ENCODE peak calls at places on chromosomes 1 and 21, in five cellular contexts. G is GM23248, W is tibial artery, Y is SJSA1, C is mesendoderm. S is an unnamed sample.

GRCh38 chr1:85585845-85586244 is 5.3 kb downstream of the CCN1 start:
- DNase-seq in G (peak; percentile 84), W (no peak), Y (no peak), C (no peak), S (peak; percentile 75)

GRCh38 chr1:25020851-25021585 is 90.9 kb upstream of the RUNX3 start:
- DNase-seq in W (no peak), C (no peak), Y (no peak), G (no peak), S (no peak)

GRCh38 chr1:42155362-42155761 is 2.2 kb downstream of the GUCA2B start:
- DNase-seq in C (no peak), Y (no peak), G (no peak), W (no peak), S (no peak)

GRCh38 chr1:231139659-231140650 is 21.9 kb upstream of the TRIM67 start:
- DNase-seq in C (peak; percentile 9), G (peak; percentile 74), Y (peak; percentile 94), W (no peak), S (peak; percentile 93)

GRCh38 chr1:36095760-36096405 is 7.2 kb downstream of the ADPRS start:
- DNase-seq in C (no peak), Y (no peak), W (peak; percentile 57), G (no peak), S (no peak)

GRCh38 chr1:47191940-47192457 is 2.2 kb upstream of the PDZK1IP1 start:
- DNase-seq in W (peak; percentile 48), G (no peak), C (no peak), Y (peak; percentile 31), S (no peak)

GRCh38 chr1:20291621-20292020 is 946 bp downstream of the VWA5B1 start:
- DNase-seq in G (peak; percentile 32), W (no peak), Y (no peak), C (no peak), S (no peak)

GRCh38 chr21:43884012-43884860 is 19.2 kb downstream of the AGPAT3 start:
- DNase-seq in W (peak; percentile 45), C (peak; percentile 93), Y (peak; percentile 94), G (no peak), S (peak; percentile 48)

GRCh38 chr21:43758132-43758619 is 17.9 kb downstream of the CSTB start:
- DNase-seq in G (no peak), C (no peak), W (peak; percentile 86), Y (no peak), S (peak; percentile 77)

GRCh38 chr1:48208251-48208650 is 14.3 kb upstream of the SLC5A9 start:
- DNase-seq in W (no peak), G (no peak), Y (no peak), C (peak; percentile 60), S (no peak)

GRCh38 chr1:11293856-11294255 is 20.9 kb downstream of the UBIAD1 start:
- DNase-seq in Y (no peak), W (no peak), G (no peak), C (no peak), S (no peak)

GRCh38 chr1:110083453-110084225 is 13.2 kb upstream of the ALX3 start:
- DNase-seq in C (no peak), G (peak; percentile 34), Y (no peak), W (no peak), S (peak; percentile 16)

GRCh38 chr21:40840441-40840840 is 6.5 kb downstream of the DSCAM start:
- DNase-seq in C (no peak), Y (no peak), G (no peak), W (no peak), S (peak; percentile 33)

GRCh38 chr1:29444081-29444715 is 207.9 kb downstream of the PTPRU start:
- DNase-seq in C (no peak), G (no peak), Y (no peak), W (no peak), S (no peak)

GRCh38 chr21:43782741-43783700 is 6.4 kb upstream of the RRP1 start:
- DNase-seq in G (no peak), C (no peak), W (no peak), Y (no peak), S (no peak)

GRCh38 chr1:229803601-229804217 is 177.7 kb downstream of the URB2 start:
- DNase-seq in C (no peak), W (no peak), G (no peak), Y (no peak), S (no peak)

GRCh38 chr1:47323475-47324105 is 9.6 kb upstream of the STIL start:
- DNase-seq in G (no peak), W (no peak), C (peak; percentile 44), Y (no peak), S (no peak)

GRCh38 chr1:36729716-36730510 is 247.2 kb upstream of the CSF3R start:
- DNase-seq in C (no peak), Y (no peak), W (peak; percentile 28), G (no peak), S (no peak)

GRCh38 chr1:22780696-22781095 is 70.1 kb downstream of the EPHB2 start:
- DNase-seq in W (no peak), G (peak; percentile 37), Y (no peak), C (peak; percentile 79), S (no peak)

GRCh38 chr21:32349333-32349944 is 43.4 kb downstream of the URB1 start:
- DNase-seq in G (no peak), C (no peak), Y (no peak), W (no peak), S (no peak)

DNA sequence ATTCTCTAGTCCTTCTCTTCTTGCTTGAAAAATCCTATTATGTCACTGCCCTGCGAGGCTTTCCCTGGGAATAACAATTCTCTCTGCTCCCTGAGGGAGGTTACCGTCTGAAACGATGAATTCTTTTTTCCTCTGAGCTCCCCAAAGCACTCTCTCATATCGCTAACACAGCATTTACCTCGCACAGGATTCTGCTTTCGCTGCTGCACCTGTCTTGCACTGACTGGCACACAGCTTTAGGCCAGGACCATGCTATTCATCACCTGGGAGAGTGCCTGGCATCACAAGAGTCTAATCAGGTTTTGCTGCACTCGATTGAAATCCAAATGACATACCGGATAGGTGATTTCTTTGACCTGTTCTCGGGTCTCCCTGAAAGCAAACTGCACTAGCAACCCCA is 52.8 kb upstream of the GNG4 start:
- DNase-seq in C (no peak), Y (no peak), G (no peak), W (no peak), S (no peak)
- H3K36me3 ChIP-seq in C (no peaks in the 10 kb centered on the region), Y (no peaks in the 10 kb centered on the region), G (no peaks in the 10 kb centered on the region), W (peaks cover 28% of the 10 kb centered on the region), S (peaks cover 4% of the 10 kb centered on the region)

GRCh38 chr1:116374340-116375164 is 1.5 kb downstream of the ATP1A1 start:
- DNase-seq in W (no peak), C (peak; percentile 31), Y (no peak), G (peak; percentile 45), S (no peak)

GRCh38 chr1:116376734-116377096 is 3.7 kb downstream of the ATP1A1 start:
- DNase-seq in C (no peak), Y (peak; percentile 55), G (peak; percentile 81), W (no peak), S (no peak)

GRCh38 chr1:116377564-116378529 is 4.8 kb downstream of the ATP1A1 start:
- DNase-seq in W (peak; percentile 80), Y (no peak), C (no peak), G (peak; percentile 96), S (peak; percentile 97)

GRCh38 chr1:116375165-116375883 is 2.3 kb downstream of the ATP1A1 start:
- DNase-seq in G (peak; percentile 64), C (no peak), Y (no peak), W (no peak), S (no peak)

DNA sequence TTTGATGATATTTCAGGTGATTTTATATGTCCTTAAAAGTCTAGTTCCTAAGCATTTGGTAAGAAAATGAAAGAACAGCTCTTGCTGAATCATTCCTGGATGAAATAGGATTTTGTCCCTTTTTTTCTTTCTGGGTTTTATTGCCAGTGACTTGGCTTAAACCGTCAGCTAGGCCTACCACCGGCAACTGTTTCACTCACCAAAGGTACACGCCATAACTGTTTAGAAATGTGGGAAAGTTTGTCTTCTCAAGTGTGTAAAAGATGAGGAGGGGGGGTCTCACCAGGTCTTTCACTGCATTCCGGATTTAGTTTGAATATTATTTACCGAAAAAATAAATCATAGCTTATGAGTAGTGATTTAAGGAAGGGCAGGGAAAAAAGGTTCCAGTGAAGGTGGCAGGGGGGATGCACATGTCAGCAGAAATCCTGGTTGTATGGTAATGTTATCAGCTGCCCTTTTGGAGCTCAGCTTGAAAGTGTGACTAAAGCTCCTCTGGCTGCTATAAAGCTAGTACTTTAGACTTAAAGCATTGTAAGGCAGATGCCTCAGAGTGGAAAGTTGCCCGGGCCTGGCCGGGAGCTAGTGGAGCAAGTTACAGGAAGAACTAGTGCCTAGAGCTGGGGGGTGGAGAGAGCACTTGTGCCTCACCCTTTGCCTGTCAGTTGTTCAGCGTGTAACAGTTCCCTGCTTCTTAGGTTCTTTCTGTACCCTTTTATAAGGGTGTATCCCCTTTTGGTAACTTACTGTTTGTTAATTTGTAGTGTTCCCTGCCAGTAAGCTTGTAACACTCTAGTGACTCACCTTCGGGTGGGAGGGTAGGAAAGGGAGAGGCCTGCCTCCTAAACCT is 3.1 kb downstream of the ATP1A1 start:
- DNase-seq in C (peak; percentile 85), G (peak; percentile 92), W (peak; percentile 91), Y (peak; percentile 63), S (peak; percentile 84)
- H3K4me1 ChIP-seq in C (peaks cover 26% of the 10 kb centered on the region), G (peaks cover 52% of the 10 kb centered on the region), W (peaks cover 74% of the 10 kb centered on the region), Y (peaks cover 51% of the 10 kb centered on the region), S (peaks cover 26% of the 10 kb centered on the region)

GRCh38 chr21:46347203-46347550 is 23.2 kb downstream of the PCNT start:
- DNase-seq in C (no peak), G (no peak), Y (peak; percentile 72), W (no peak), S (no peak)

GRCh38 chr21:46344219-46344915 is 20.4 kb downstream of the PCNT start:
- DNase-seq in G (no peak), Y (no peak), C (no peak), W (no peak), S (no peak)

GRCh38 chr21:46345861-46346260 is 21.9 kb downstream of the PCNT start:
- DNase-seq in Y (no peak), G (no peak), W (no peak), C (no peak), S (no peak)

GRCh38 chr21:46347791-46348381 is 23.9 kb downstream of the PCNT start:
- DNase-seq in C (no peak), Y (peak; percentile 99), G (peak; percentile 53), W (no peak), S (peak; percentile 31)

DNA sequence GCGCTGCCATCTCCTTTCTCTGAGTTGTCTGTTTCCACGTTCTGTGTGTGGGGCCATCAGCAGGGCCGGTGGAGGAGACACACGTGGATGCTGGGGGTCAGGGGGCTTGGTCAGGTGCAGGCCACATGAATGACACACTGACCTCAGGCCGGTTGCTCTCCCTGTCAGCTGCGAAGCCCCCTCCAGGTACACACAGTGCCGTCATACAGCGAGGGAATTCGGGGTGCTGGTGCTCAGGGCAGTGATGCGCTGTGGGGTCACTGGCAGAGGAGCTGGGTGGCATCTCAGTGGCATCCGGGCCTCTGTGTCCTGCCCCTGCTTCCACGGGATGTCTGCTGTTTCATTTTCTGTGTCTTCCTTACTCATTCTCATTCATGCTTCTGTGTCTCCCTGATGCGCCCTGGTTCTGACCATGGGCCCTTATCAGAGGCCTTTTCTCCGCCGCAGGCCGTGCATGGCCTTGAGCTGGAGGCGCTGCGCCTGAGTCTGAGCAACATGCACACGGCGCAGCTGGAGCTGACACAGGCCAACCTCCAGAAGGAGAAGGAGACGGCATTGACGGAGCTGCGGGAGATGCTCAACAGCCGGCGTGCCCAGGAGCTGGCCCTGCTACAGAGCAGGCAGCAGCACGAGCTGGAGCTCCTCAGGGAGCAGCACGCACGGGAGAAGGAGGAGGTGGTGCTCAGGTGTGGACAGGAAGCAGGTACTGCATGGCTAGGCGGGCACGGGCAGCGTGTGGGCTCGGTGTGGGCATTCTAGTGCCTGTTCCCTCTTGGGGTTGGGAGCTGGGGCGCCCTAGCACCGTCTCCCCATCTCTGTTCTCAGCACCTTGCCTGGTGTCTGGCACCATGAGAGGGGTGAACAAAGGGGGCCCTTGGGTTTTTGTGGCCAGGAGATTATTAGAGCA is 22.6 kb downstream of the PCNT start:
- DNase-seq in Y (no peak), G (no peak), W (no peak), C (no peak), S (no peak)
- H3K36me3 ChIP-seq in Y (peaks cover 86% of the 10 kb centered on the region), G (peaks cover 28% of the 10 kb centered on the region), W (peaks cover 51% of the 10 kb centered on the region), C (peaks cover 12% of the 10 kb centered on the region), S (peaks cover 24% of the 10 kb centered on the region)

GRCh38 chr1:98405581-98406059 is 255.9 kb upstream of the SNX7 start:
- DNase-seq in G (no peak), Y (no peak), W (no peak), C (no peak), S (no peak)
- H3K4me1 ChIP-seq in G (no peaks in the 10 kb centered on the region), Y (peaks cover 3% of the 10 kb centered on the region), W (no peaks in the 10 kb centered on the region), C (no peaks in the 10 kb centered on the region), S (no peaks in the 10 kb centered on the region)

S was measured in fibroblast of lung.